ENCODE peak calls at places on chromosome 14, in seven cellular contexts. One of them, this sample, is unnamed.

GRCh38 chr14:78509516-78509915 is 339.3 kb downstream of the NRXN3 start:
- DNase-seq in HL-60: no peak
- DNase-seq in fibroblast of lung: no peak
- DNase-seq in tibial artery: no peak
- DNase-seq in stomach: no peak
- DNase-seq in AG09309: no peak
- DNase-seq in lung: no peak
- DNase-seq in this sample: no peak

GRCh38 chr14:77612011-77612620 is 4.3 kb downstream of the SPTLC2 start:
- DNase-seq in HL-60: no peak
- DNase-seq in tibial artery: no peak
- DNase-seq in AG09309: peak; percentile 20
- DNase-seq in stomach: no peak
- DNase-seq in lung: no peak
- DNase-seq in fibroblast of lung: peak; percentile 25
- DNase-seq in this sample: peak; percentile 10

GRCh38 chr14:47976139-47976538 is 300.7 kb upstream of the MDGA2 start:
- DNase-seq in lung: no peak
- DNase-seq in fibroblast of lung: no peak
- DNase-seq in HL-60: no peak
- DNase-seq in tibial artery: no peak
- DNase-seq in AG09309: no peak
- DNase-seq in stomach: no peak
- DNase-seq in this sample: no peak

GRCh38 chr14:51999084-51999483 is 9.7 kb downstream of the RTRAF start:
- DNase-seq in lung: no peak
- DNase-seq in tibial artery: no peak
- DNase-seq in AG09309: no peak
- DNase-seq in stomach: no peak
- DNase-seq in HL-60: no peak
- DNase-seq in fibroblast of lung: peak; percentile 64
- DNase-seq in this sample: no peak

GRCh38 chr14:95359974-95360826 is 40.5 kb upstream of the CLMN start:
- DNase-seq in fibroblast of lung: peak; percentile 15
- DNase-seq in tibial artery: no peak
- DNase-seq in stomach: peak; percentile 38
- DNase-seq in AG09309: no peak
- DNase-seq in lung: no peak
- DNase-seq in HL-60: no peak
- DNase-seq in this sample: no peak

GRCh38 chr14:93994919-93995682 is 2.0 kb upstream of the CCDC197 start:
- DNase-seq in AG09309: peak; percentile 73
- DNase-seq in fibroblast of lung: peak; percentile 46
- DNase-seq in tibial artery: peak; percentile 94
- DNase-seq in lung: peak; percentile 34
- DNase-seq in stomach: peak; percentile 38
- DNase-seq in HL-60: no peak
- DNase-seq in this sample: peak; percentile 94

GRCh38 chr14:52119030-52119429 is 50.2 kb upstream of the NID2 start:
- DNase-seq in HL-60: no peak
- DNase-seq in tibial artery: no peak
- DNase-seq in AG09309: no peak
- DNase-seq in stomach: no peak
- DNase-seq in lung: no peak
- DNase-seq in fibroblast of lung: peak; percentile 47
- DNase-seq in this sample: no peak

GRCh38 chr14:73729556-73730265 is 15.5 kb upstream of the PNMA1 start:
- DNase-seq in stomach: no peak
- DNase-seq in tibial artery: peak; percentile 66
- DNase-seq in lung: no peak
- DNase-seq in fibroblast of lung: no peak
- DNase-seq in AG09309: no peak
- DNase-seq in HL-60: no peak
- DNase-seq in this sample: no peak

GRCh38 chr14:105818712-105819005 is 292.3 kb downstream of the TMEM121 start:
- DNase-seq in stomach: no peak
- DNase-seq in HL-60: no peak
- DNase-seq in tibial artery: no peak
- DNase-seq in lung: no peak
- DNase-seq in AG09309: no peak
- DNase-seq in fibroblast of lung: no peak
- DNase-seq in this sample: no peak

GRCh38 chr14:52248057-52248456 is 19.4 kb upstream of the PTGDR start:
- DNase-seq in lung: no peak
- DNase-seq in AG09309: no peak
- DNase-seq in fibroblast of lung: no peak
- DNase-seq in HL-60: no peak
- DNase-seq in tibial artery: no peak
- DNase-seq in stomach: no peak
- DNase-seq in this sample: no peak

GRCh38 chr14:101535232-101535631 is 26.1 kb upstream of the DIO3 start:
- DNase-seq in HL-60: peak; percentile 57
- DNase-seq in lung: no peak
- DNase-seq in stomach: no peak
- DNase-seq in fibroblast of lung: no peak
- DNase-seq in AG09309: no peak
- DNase-seq in tibial artery: no peak
- DNase-seq in this sample: no peak

GRCh38 chr14:55581011-55581806 is 1.2 kb downstream of the KTN1 start:
- DNase-seq in AG09309: no peak
- DNase-seq in HL-60: peak; percentile 48
- DNase-seq in tibial artery: no peak
- DNase-seq in lung: peak; percentile 34
- DNase-seq in fibroblast of lung: peak; percentile 37
- DNase-seq in stomach: peak; percentile 42
- DNase-seq in this sample: peak; percentile 34

GRCh38 chr14:101103321-101103901 is 199.9 kb upstream of the RTL1 start:
- DNase-seq in stomach: peak; percentile 19
- DNase-seq in AG09309: no peak
- DNase-seq in tibial artery: no peak
- DNase-seq in HL-60: no peak
- DNase-seq in lung: peak; percentile 26
- DNase-seq in fibroblast of lung: no peak
- DNase-seq in this sample: no peak

GRCh38 chr14:23095196-23096108 is at the start of gene C14orf119:
- DNase-seq in HL-60: peak; percentile 100
- DNase-seq in fibroblast of lung: peak; percentile 100
- DNase-seq in AG09309: peak; percentile 98
- DNase-seq in lung: peak; percentile 99
- DNase-seq in tibial artery: peak; percentile 100
- DNase-seq in stomach: peak; percentile 100
- DNase-seq in this sample: peak; percentile 99

GRCh38 chr14:101444116-101444515 is 117.2 kb upstream of the DIO3 start:
- DNase-seq in tibial artery: no peak
- DNase-seq in HL-60: no peak
- DNase-seq in AG09309: peak; percentile 52
- DNase-seq in fibroblast of lung: peak; percentile 63
- DNase-seq in lung: peak; percentile 16
- DNase-seq in stomach: no peak
- DNase-seq in this sample: peak; percentile 4

GRCh38 chr14:95075789-95076188 is 81.5 kb downstream of the DICER1 start:
- DNase-seq in stomach: no peak
- DNase-seq in tibial artery: no peak
- DNase-seq in fibroblast of lung: no peak
- DNase-seq in HL-60: no peak
- DNase-seq in lung: no peak
- DNase-seq in AG09309: no peak
- DNase-seq in this sample: no peak

GRCh38 chr14:57245941-57246340 is 22.8 kb downstream of the EXOC5 start:
- DNase-seq in HL-60: no peak
- DNase-seq in fibroblast of lung: no peak
- DNase-seq in AG09309: no peak
- DNase-seq in stomach: no peak
- DNase-seq in lung: no peak
- DNase-seq in tibial artery: no peak
- DNase-seq in this sample: no peak

GRCh38 chr14:105324080-105324778 is 9.7 kb downstream of the PACS2 start:
- DNase-seq in tibial artery: peak; percentile 63
- DNase-seq in AG09309: no peak
- DNase-seq in HL-60: no peak
- DNase-seq in stomach: no peak
- DNase-seq in lung: no peak
- DNase-seq in fibroblast of lung: no peak
- DNase-seq in this sample: no peak

GRCh38 chr14:63413009-63413408 is 94.3 kb upstream of the GPHB5 start:
- DNase-seq in lung: no peak
- DNase-seq in tibial artery: no peak
- DNase-seq in stomach: no peak
- DNase-seq in AG09309: no peak
- DNase-seq in HL-60: no peak
- DNase-seq in fibroblast of lung: peak; percentile 11
- DNase-seq in this sample: no peak

GRCh38 chr14:61280092-61280525 is 1.0 kb downstream of the TMEM30B start:
- DNase-seq in HL-60: no peak
- DNase-seq in AG09309: no peak
- DNase-seq in stomach: peak; percentile 45
- DNase-seq in fibroblast of lung: no peak
- DNase-seq in lung: no peak
- DNase-seq in tibial artery: no peak
- DNase-seq in this sample: peak; percentile 55

DNA sequence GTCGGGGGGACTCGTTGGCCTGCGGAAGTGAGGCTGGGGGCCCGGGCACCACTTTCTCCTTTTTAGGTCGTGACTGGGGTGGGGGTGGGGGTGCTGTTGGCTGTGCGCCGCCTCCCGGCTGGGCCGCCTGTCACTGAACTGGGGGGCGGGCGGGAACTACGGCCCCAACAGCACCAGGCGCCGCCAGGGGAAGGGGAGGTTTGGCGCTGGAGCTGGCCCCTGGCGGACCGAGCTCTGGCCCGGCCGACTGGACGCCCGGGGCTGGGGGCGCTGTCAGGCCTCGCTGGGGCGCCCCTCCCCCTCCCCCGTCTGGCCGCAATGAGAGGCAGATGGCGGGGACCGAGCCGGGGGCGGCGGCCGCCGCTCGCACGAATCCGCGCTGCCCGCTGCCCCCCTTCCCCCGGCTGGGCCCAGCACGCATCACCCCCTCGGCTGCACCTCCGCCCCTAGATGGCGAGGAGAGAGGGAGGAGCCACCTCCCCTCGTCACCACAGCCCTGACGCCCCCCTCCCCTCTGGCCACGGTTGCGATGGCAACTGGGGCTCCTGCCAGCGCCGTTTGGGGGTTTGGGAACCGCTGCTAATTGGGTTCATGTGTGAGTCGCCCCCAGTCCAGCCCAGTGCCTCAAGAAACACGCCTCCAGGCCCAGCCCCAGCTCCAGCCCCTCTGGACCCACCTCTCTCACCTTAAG is 723 bp downstream of the NFATC4 start:
- DNase-seq in fibroblast of lung: peak; percentile 69
- DNase-seq in tibial artery: peak; percentile 81
- DNase-seq in lung: no peak
- DNase-seq in HL-60: no peak
- DNase-seq in AG09309: peak; percentile 67
- DNase-seq in stomach: no peak
- DNase-seq in this sample: no peak
- TF ChIP-seq CTCF in fibroblast of lung: no peak
- TF ChIP-seq CTCF in tibial artery: peak; percentile 5
- TF ChIP-seq CTCF in lung: no peak
- TF ChIP-seq CTCF in HL-60: no peak
- TF ChIP-seq CTCF in AG09309: peak; percentile 5
- TF ChIP-seq CTCF in stomach: no peak
- TF ChIP-seq CTCF in this sample: no peak

DNA sequence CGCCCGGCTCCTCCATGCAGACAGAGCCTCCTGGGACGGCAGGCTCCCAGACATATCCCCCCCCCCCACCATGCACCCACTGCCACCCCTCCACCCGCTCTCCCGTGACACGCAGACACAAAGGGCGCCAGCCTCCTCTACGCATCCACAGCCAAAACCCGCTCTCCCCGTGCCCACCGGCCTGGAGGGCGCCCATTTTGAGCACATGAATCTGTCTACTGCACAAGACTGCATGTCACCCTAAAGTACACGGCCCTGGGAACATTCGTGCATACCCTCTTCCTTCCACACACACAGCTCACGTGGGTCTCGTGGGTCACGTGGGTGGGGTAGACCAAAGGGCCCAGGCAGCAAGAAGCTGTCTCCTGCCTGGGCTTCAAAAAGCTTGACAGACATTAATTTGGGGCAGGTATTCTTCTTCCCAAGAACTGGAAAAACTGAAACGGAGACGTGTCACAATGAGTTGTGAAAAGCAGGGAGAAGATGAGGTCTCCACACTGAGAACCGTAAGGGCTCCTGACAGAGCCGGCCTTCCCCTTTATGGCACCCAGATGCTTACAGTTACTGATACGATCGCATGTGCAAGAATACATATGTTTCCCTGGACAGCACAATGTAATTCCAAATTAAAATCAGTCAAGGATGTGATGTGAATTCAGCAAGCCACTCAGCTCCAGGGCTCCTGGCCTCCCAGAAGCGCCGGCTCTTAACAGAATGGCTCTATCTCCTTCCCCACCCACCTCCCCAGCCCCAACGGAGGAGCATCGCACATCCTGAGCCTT is 2.0 kb downstream of the TGFB3 start:
- DNase-seq in HL-60: no peak
- DNase-seq in stomach: no peak
- DNase-seq in tibial artery: peak; percentile 77
- DNase-seq in AG09309: no peak
- DNase-seq in lung: no peak
- DNase-seq in fibroblast of lung: no peak
- DNase-seq in this sample: no peak
- H3K4me3 ChIP-seq in HL-60: no peak overlapping the region
- H3K4me3 ChIP-seq in stomach: peak overlapping the region; percentile 76
- H3K4me3 ChIP-seq in tibial artery: peak overlapping the region; percentile 76
- H3K4me3 ChIP-seq in AG09309: no peak overlapping the region
- H3K4me3 ChIP-seq in lung: peak overlapping the region; percentile 30
- H3K4me3 ChIP-seq in fibroblast of lung: peak overlapping the region; percentile 17
- H3K4me3 ChIP-seq in this sample: no peak overlapping the region

DNA sequence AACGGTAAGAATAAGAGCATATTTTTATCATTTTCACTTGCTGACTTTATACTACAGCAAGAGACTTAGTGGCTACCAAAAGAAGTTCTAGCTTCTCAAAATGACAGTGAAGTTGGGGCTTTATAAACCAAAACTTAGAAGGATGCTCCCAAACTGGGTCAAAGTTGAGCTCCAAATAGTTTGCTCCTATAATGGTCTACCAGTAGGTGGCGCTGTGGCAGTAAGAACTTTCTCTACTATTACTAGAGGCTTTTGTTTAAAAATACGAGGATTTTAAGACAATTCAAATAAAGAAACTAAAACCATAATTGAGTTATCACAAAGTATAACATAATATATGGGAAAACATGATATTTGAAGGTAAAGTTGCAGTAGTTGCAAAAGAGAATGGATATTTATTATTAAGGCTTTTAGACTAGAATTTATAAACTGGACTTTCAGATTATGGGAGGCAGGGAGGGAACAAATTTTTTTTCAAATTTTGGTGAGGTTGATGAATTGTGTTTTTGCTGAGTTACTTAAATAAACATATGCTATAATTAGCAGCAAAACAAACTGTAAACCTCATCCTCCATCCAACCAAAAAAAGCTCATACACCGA is 75.0 kb downstream of the TGFB3 start:
- DNase-seq in HL-60: peak; percentile 21
- DNase-seq in tibial artery: no peak
- DNase-seq in lung: peak; percentile 47
- DNase-seq in fibroblast of lung: peak; percentile 79
- DNase-seq in stomach: peak; percentile 63
- DNase-seq in AG09309: no peak
- DNase-seq in this sample: peak; percentile 67
- TF ChIP-seq CTCF in HL-60: peak; percentile 29
- TF ChIP-seq CTCF in tibial artery: peak; percentile 87
- TF ChIP-seq CTCF in lung: peak; percentile 80
- TF ChIP-seq CTCF in fibroblast of lung: peak; percentile 83
- TF ChIP-seq CTCF in stomach: peak; percentile 85
- TF ChIP-seq CTCF in AG09309: peak; percentile 74
- TF ChIP-seq CTCF in this sample: peak; percentile 83

GRCh38 chr14:37185670-37186069 is 12.1 kb upstream of the MIPOL1 start:
- DNase-seq in lung: no peak
- DNase-seq in HL-60: no peak
- DNase-seq in tibial artery: no peak
- DNase-seq in stomach: no peak
- DNase-seq in fibroblast of lung: no peak
- DNase-seq in AG09309: no peak
- DNase-seq in this sample: no peak
- H3K4me3 ChIP-seq in lung: no peak overlapping the region
- H3K4me3 ChIP-seq in HL-60: no peak overlapping the region
- H3K4me3 ChIP-seq in tibial artery: no peak overlapping the region
- H3K4me3 ChIP-seq in stomach: no peak overlapping the region
- H3K4me3 ChIP-seq in fibroblast of lung: no peak overlapping the region
- H3K4me3 ChIP-seq in AG09309: no peak overlapping the region
- H3K4me3 ChIP-seq in this sample: no peak overlapping the region

This sample was measured in epithelial cell of esophagus.